ENCODE peak calls at places on chromosomes 2 and 18, in six cellular contexts. W, K, L, M, G and Y are unnamed samples. For H3K9me3, the result is how much of the 10 kb centered on the place peaks cover.

GRCh38 chr2:196291873-196292800 is 120.8 kb upstream of the STK17B start:
- DNase-seq in W (no peak), K (no peak), L (no peak), M (no peak), G (no peak), Y (no peak)

GRCh38 chr2:25362564-25363145 is 20.9 kb upstream of the DNMT3A start:
- DNase-seq in W (no peak), K (no peak), L (peak), M (peak), G (peak), Y (peak)

GRCh38 chr2:194103941-194104655 is 1552.9 kb upstream of the SLC39A10 start:
- DNase-seq in W (no peak), K (no peak), L (peak), M (no peak), G (no peak), Y (no peak)

GRCh38 chr2:56361844-56362243 is 178.1 kb downstream of the CCDC85A start:
- DNase-seq in W (no peak), K (no peak), L (no peak), M (no peak), G (no peak), Y (no peak)

GRCh38 chr2:11539317-11540147 is 5.7 kb downstream of the GREB1 start:
- DNase-seq in W (no peak), K (peak), L (no peak), M (no peak), G (no peak), Y (no peak)

GRCh38 chr2:8822218-8822617 is 15.2 kb downstream of the KIDINS220 start:
- DNase-seq in W (no peak), K (no peak), L (no peak), M (no peak), G (no peak), Y (no peak)

GRCh38 chr18:13180614-13181375 is 37.8 kb upstream of the LDLRAD4 start:
- DNase-seq in W (no peak), K (no peak), L (no peak), M (no peak), G (no peak), Y (no peak)

GRCh38 chr2:72630767-72631166 is 195.1 kb downstream of the EXOC6B start:
- DNase-seq in W (no peak), K (no peak), L (no peak), M (no peak), G (no peak), Y (no peak)

GRCh38 chr18:45212186-45213039 is 402.9 kb upstream of the SLC14A2 start:
- DNase-seq in W (peak), K (peak), L (peak), M (peak), G (peak), Y (peak)

GRCh38 chr2:205701509-205701908 is 19.2 kb downstream of the NRP2 start:
- DNase-seq in W (no peak), K (no peak), L (no peak), M (no peak), G (no peak), Y (no peak)

GRCh38 chr2:64493788-64494187 is 30.3 kb upstream of the AFTPH start:
- DNase-seq in W (no peak), K (no peak), L (no peak), M (no peak), G (no peak), Y (no peak)

GRCh38 chr2:167749641-167750040 is 497.8 kb downstream of the STK39 start:
- DNase-seq in W (no peak), K (no peak), L (no peak), M (no peak), G (no peak), Y (no peak)

GRCh38 chr2:24409700-24410556 is 49.6 kb upstream of the ITSN2 start:
- DNase-seq in W (no peak), K (peak), L (peak), M (peak), G (no peak), Y (no peak)

GRCh38 chr2:161650116-161651015 is 26.1 kb downstream of the SLC4A10 start:
- DNase-seq in W (no peak), K (no peak), L (no peak), M (no peak), G (no peak), Y (no peak)

GRCh38 chr18:30359521-30359920 is 683.0 kb downstream of the DSC3 start:
- DNase-seq in W (no peak), K (no peak), L (no peak), M (no peak), G (no peak), Y (no peak)

GRCh38 chr2:199108056-199108455 is 349.7 kb downstream of the SATB2 start:
- DNase-seq in W (no peak), K (no peak), L (no peak), M (no peak), G (no peak), Y (no peak)

GRCh38 chr2:237306787-237307170 is 107.2 kb downstream of the COL6A3 start:
- DNase-seq in W (no peak), K (no peak), L (no peak), M (no peak), G (no peak), Y (no peak)

GRCh38 chr2:43569921-43570320 is 25.9 kb downstream of the THADA start:
- DNase-seq in W (no peak), K (no peak), L (no peak), M (no peak), G (no peak), Y (no peak)

GRCh38 chr2:2158176-2158826 is 172.8 kb downstream of the MYT1L start:
- DNase-seq in W (no peak), K (no peak), L (no peak), M (no peak), G (no peak), Y (no peak)
- H3K9me3 ChIP-seq in W (under half), K (under half), L (under half), M (under half), G (under half), Y (under half)

GRCh38 chr2:225683258-225683657 is 283.7 kb downstream of the NYAP2 start:
- DNase-seq in W (no peak), K (no peak), L (no peak), M (no peak), G (no peak), Y (no peak)
- H3K9me3 ChIP-seq in W (under half), K (under half), L (under half), M (under half), G (under half), Y (under half)

GRCh38 chr18:24801011-24801410 is 340.6 kb downstream of the HRH4 start:
- DNase-seq in W (no peak), K (no peak), L (no peak), M (no peak), G (no peak), Y (no peak)

GRCh38 chr18:24810561-24810960 is 350.1 kb downstream of the HRH4 start:
- DNase-seq in W (no peak), K (no peak), L (no peak), M (no peak), G (no peak), Y (no peak)

GRCh38 chr18:24802439-24802838 is 342.0 kb downstream of the HRH4 start:
- DNase-seq in W (no peak), K (no peak), L (no peak), M (no peak), G (no peak), Y (no peak)

GRCh38 chr18:24809173-24809955 is 348.9 kb downstream of the HRH4 start:
- DNase-seq in W (no peak), K (no peak), L (no peak), M (no peak), G (no peak), Y (no peak)

GRCh38 chr18:24805156-24805555 is 344.7 kb downstream of the HRH4 start:
- DNase-seq in W (no peak), K (no peak), L (no peak), M (no peak), G (no peak), Y (no peak)
- H3K9me3 ChIP-seq in W (under half), K (under half), L (under half), M (under half), G (under half), Y (under half)

GRCh38 chr18:51448949-51449348 is 251.5 kb upstream of the MEX3C start:
- DNase-seq in W (no peak), K (no peak), L (no peak), M (no peak), G (no peak), Y (no peak)
- H3K9me3 ChIP-seq in W (under half), K (under half), L (under half), M (under half), G (under half), Y (under half)

DNA sequence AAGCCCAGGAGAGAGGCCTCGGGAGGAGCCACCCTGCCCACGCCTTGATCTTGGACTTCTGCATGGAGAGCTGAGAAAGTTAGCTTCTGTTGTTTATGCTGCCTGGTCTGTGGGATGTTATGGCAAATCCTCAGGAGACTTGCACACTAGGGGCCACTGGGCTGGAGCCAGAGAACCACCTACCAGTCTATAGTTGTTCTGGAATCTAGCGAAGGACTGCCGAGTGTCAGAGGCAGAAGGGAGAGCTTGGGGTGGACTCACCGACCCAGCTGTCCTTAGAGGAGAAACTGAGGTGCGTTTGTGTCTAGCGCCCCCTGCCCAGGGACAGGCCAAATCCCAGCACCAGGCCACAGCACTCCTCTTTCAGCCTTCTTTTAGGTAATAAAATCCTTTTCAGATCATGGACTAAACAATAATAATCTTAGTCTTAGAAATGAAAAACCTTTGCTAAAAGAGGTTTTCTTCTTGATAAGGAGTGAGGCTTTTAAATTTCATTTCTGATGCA is 398.7 kb upstream of the SALL3 start:
- DNase-seq in W (no peak), K (no peak), L (no peak), M (no peak), G (no peak), Y (no peak)
- H3K9me3 ChIP-seq in W (under half), K (under half), L (under half), M (under half), G (under half), Y (under half)

GRCh38 chr2:204667990-204668389 is 122.7 kb downstream of the PARD3B start:
- DNase-seq in W (no peak), K (no peak), L (no peak), M (no peak), G (no peak), Y (no peak)

GRCh38 chr2:204663816-204664421 is 118.6 kb downstream of the PARD3B start:
- DNase-seq in W (no peak), K (no peak), L (no peak), M (no peak), G (no peak), Y (no peak)

GRCh38 chr2:204665244-204665643 is 120.0 kb downstream of the PARD3B start:
- DNase-seq in W (no peak), K (no peak), L (no peak), M (no peak), G (no peak), Y (no peak)

GRCh38 chr2:204664708-204665121 is 119.4 kb downstream of the PARD3B start:
- DNase-seq in W (no peak), K (no peak), L (no peak), M (no peak), G (no peak), Y (no peak)

DNA sequence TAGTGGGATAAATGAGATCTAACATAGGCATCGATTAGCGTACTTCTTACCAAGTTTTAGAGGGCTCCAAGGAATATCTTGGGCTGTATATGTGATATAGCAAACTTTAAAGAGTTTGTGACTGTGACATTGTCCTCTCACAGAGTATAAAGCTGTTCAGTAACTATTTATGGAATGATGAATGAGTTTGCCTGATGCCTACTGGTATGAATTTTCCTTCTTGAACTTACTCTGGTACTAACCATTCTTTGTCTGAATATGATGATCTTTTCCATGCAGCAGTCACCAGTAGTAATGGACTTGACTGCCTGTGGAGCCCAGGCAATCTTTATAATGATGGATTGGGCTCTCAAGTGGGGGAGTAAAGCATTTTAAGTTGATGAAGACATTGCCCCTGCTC is 120.5 kb downstream of the PARD3B start:
- DNase-seq in W (no peak), K (no peak), L (no peak), M (no peak), G (no peak), Y (no peak)
- H3K9me3 ChIP-seq in W (under half), K (under half), L (under half), M (under half), G (under half), Y (under half)

GRCh38 chr18:37720706-37721105 is 155.1 kb upstream of the CELF4 start:
- DNase-seq in W (no peak), K (no peak), L (no peak), M (no peak), G (no peak), Y (no peak)

GRCh38 chr18:37714621-37715020 is 149.0 kb upstream of the CELF4 start:
- DNase-seq in W (no peak), K (no peak), L (no peak), M (no peak), G (no peak), Y (no peak)

GRCh38 chr18:37716106-37716708 is 150.6 kb upstream of the CELF4 start:
- DNase-seq in W (no peak), K (no peak), L (no peak), M (no peak), G (no peak), Y (no peak)

GRCh38 chr18:37717656-37718055 is 152.1 kb upstream of the CELF4 start:
- DNase-seq in W (no peak), K (no peak), L (no peak), M (no peak), G (no peak), Y (no peak)

GRCh38 chr18:37717098-37717497 is 151.5 kb upstream of the CELF4 start:
- DNase-seq in W (no peak), K (no peak), L (no peak), M (no peak), G (no peak), Y (no peak)
- H3K9me3 ChIP-seq in W (under half), K (under half), L (under half), M (under half), G (under half), Y (under half)